ENCODE peak calls at places on chromosome 11, in six cellular contexts. D is CD4-positive, alpha-beta memory T cell; I is EH; A is NCI-H460; Z is left colon; B is DMS153. R is an unnamed sample.

GRCh38 chr11:132058211-132058772 is 687.9 kb downstream of the NTM start:
- DNase-seq in D (no peak), Z (no peak), B (no peak), I (peak; percentile 67), A (no peak), R (no peak)

GRCh38 chr11:118889796-118890195 is 6.1 kb downstream of the CXCR5 start:
- DNase-seq in Z (no peak), D (peak; percentile 9), A (no peak), I (peak; percentile 95), B (no peak), R (no peak)

GRCh38 chr11:61390161-61390560 is 2.2 kb upstream of the TMEM216 start:
- DNase-seq in A (no peak), D (no peak), I (no peak), Z (no peak), B (no peak), R (no peak)

GRCh38 chr11:27444801-27445215 is 27.8 kb downstream of the LGR4 start:
- DNase-seq in A (no peak), I (no peak), Z (no peak), D (no peak), B (peak; percentile 93), R (peak; percentile 100)

GRCh38 chr11:1205121-1205986 is 17.5 kb upstream of the MUC5B start:
- DNase-seq in A (no peak), D (no peak), Z (no peak), B (no peak), I (no peak), R (no peak)

GRCh38 chr11:5989203-5989602 is 2.4 kb upstream of the OR52L1 start:
- DNase-seq in A (no peak), I (no peak), D (no peak), B (no peak), Z (no peak), R (no peak)

GRCh38 chr11:102940714-102941588 is 14.6 kb downstream of the MMP13 start:
- DNase-seq in A (peak; percentile 62), B (peak; percentile 60), D (no peak), Z (peak; percentile 36), I (peak; percentile 76), R (peak; percentile 38)

GRCh38 chr11:76792505-76793264 is 9.5 kb downstream of the TSKU start:
- DNase-seq in D (no peak), B (no peak), I (no peak), Z (no peak), A (no peak), R (no peak)

GRCh38 chr11:103110406-103110805 is 1.2 kb downstream of the DYNC2H1 start:
- DNase-seq in I (peak; percentile 54), D (no peak), A (no peak), Z (no peak), B (no peak), R (no peak)

GRCh38 chr11:11770921-11771484 is 70.8 kb upstream of the USP47 start:
- DNase-seq in A (no peak), B (no peak), Z (no peak), I (no peak), D (no peak), R (no peak)

GRCh38 chr11:105071060-105071732 is 26.1 kb upstream of the CARD16 start:
- DNase-seq in I (no peak), D (peak; percentile 37), B (no peak), Z (no peak), A (no peak), R (no peak)